ENCODE peak calls at places on chromosomes 1 and 21, in five cellular contexts. A is effector CD8-positive, alpha-beta T cell; I is cerebellar cortex; Y is EH; G is AG08396. L is an unnamed sample.

GRCh38 chr1:207034208-207034607 is 1.7 kb upstream of the C1orf116 start:
- DNase-seq in A (no peak), I (no peak), Y (no peak), G (no peak), L (no peak)

GRCh38 chr1:16215882-16216753 is 3.7 kb upstream of the ARHGEF19 start:
- DNase-seq in A (peak), I (peak), Y (peak), G (peak), L (peak)

GRCh38 chr1:235199441-235199840 is 38.4 kb upstream of the RBM34 start:
- DNase-seq in A (no peak), I (peak), Y (peak), G (peak), L (no peak)

GRCh38 chr1:246121533-246121932 is 385.5 kb downstream of the SMYD3 start:
- DNase-seq in A (no peak), I (no peak), Y (peak), G (no peak), L (no peak)

GRCh38 chr1:243420968-243421675 is 165.3 kb downstream of the SDCCAG8 start:
- DNase-seq in A (no peak), I (peak), Y (peak), G (no peak), L (no peak)

GRCh38 chr1:27098447-27099153 is 56.3 kb downstream of the SLC9A1 start:
- DNase-seq in A (no peak), I (no peak), Y (no peak), G (no peak), L (no peak)

GRCh38 chr21:31543191-31543590 is 116.3 kb upstream of the SOD1 start:
- DNase-seq in A (no peak), I (peak), Y (no peak), G (no peak), L (no peak)

GRCh38 chr1:66262233-66262632 is 271.7 kb upstream of the SGIP1 start:
- DNase-seq in A (no peak), I (no peak), Y (peak), G (peak), L (no peak)

GRCh38 chr1:89719502-89720306 is 86.8 kb downstream of the LRRC8C start:
- DNase-seq in A (no peak), I (peak), Y (peak), G (no peak), L (no peak)

GRCh38 chr21:34166468-34166867 is 93.1 kb downstream of the MRPS6 start:
- DNase-seq in A (no peak), I (no peak), Y (no peak), G (no peak), L (no peak)

GRCh38 chr1:29445330-29445729 is 209.0 kb downstream of the PTPRU start:
- DNase-seq in A (no peak), I (no peak), Y (no peak), G (no peak), L (no peak)

GRCh38 chr1:64295136-64295535 is 91.7 kb downstream of the UBE2U start:
- DNase-seq in A (no peak), I (no peak), Y (no peak), G (no peak), L (no peak)

GRCh38 chr21:38255718-38256117 is 1.1 kb upstream of the KCNJ15 start:
- DNase-seq in A (no peak), I (no peak), Y (no peak), G (no peak), L (no peak)

GRCh38 chr1:167221126-167221803 is 579 bp downstream of the POU2F1 start:
- DNase-seq in A (peak), I (no peak), Y (peak), G (peak), L (no peak)

GRCh38 chr1:155741908-155742307 is 53.0 kb downstream of the DAP3 start:
- DNase-seq in A (no peak), I (no peak), Y (no peak), G (no peak), L (no peak)

GRCh38 chr21:42733037-42733632 is 79.7 kb downstream of the PDE9A start:
- DNase-seq in A (no peak), I (no peak), Y (no peak), G (no peak), L (no peak)

GRCh38 chr1:95018602-95019369 is 54.0 kb downstream of the ALG14 start:
- DNase-seq in A (no peak), I (no peak), Y (peak), G (no peak), L (no peak)

GRCh38 chr1:221517961-221518360 is 223.9 kb downstream of the DUSP10 start:
- DNase-seq in A (no peak), I (no peak), Y (peak), G (no peak), L (no peak)

GRCh38 chr1:232305020-232305419 is 324.9 kb downstream of the SIPA1L2 start:
- DNase-seq in A (no peak), I (no peak), Y (no peak), G (no peak), L (no peak)

GRCh38 chr1:237084399-237085077 is 42.6 kb downstream of the RYR2 start:
- DNase-seq in A (no peak), I (peak), Y (no peak), G (no peak), L (no peak)

GRCh38 chr1:1359316-1359667 is 937 bp upstream of the MXRA8 start:
- DNase-seq in A (no peak), I (no peak), Y (peak), G (peak), L (no peak)

GRCh38 chr1:93435443-93435842 is 12.5 kb upstream of the FNBP1L start:
- DNase-seq in A (no peak), I (no peak), Y (no peak), G (no peak), L (no peak)

GRCh38 chr1:39721664-39722063 is 17.0 kb upstream of the PPIE start:
- DNase-seq in A (no peak), I (no peak), Y (no peak), G (no peak), L (no peak)

GRCh38 chr1:62263006-62263812 is 56.0 kb downstream of the KANK4 start:
- DNase-seq in A (no peak), I (no peak), Y (no peak), G (no peak), L (no peak)

GRCh38 chr1:239308701-239309333 is 77.6 kb upstream of the CHRM3 start:
- DNase-seq in A (no peak), I (peak), Y (no peak), G (no peak), L (no peak)

GRCh38 chr1:153539395-153540093 is 1.2 kb downstream of the S100A5 start:
- DNase-seq in A (no peak), I (no peak), Y (no peak), G (no peak), L (no peak)

GRCh38 chr1:197481101-197481500 is 213.0 kb downstream of the CRB1 start:
- DNase-seq in A (no peak), I (no peak), Y (peak), G (no peak), L (no peak)

GRCh38 chr1:3668585-3669300 is 16.4 kb downstream of the TP73 start:
- DNase-seq in A (no peak), I (peak), Y (peak), G (no peak), L (no peak)

GRCh38 chr1:221435510-221435909 is 306.4 kb downstream of the DUSP10 start:
- DNase-seq in A (no peak), I (peak), Y (peak), G (no peak), L (peak)

GRCh38 chr21:41548781-41549180 is 40.8 kb upstream of the TMPRSS2 start:
- DNase-seq in A (no peak), I (no peak), Y (no peak), G (no peak), L (no peak)

GRCh38 chr1:121519042-121519755 is 334.4 kb downstream of the SRGAP2C start:
- DNase-seq in A (peak), I (peak), Y (peak), G (peak), L (peak)

GRCh38 chr21:27476696-27477095 is 509.8 kb upstream of the ADAMTS5 start:
- DNase-seq in A (no peak), I (no peak), Y (peak), G (peak), L (no peak)

GRCh38 chr21:46146856-46147255 is 8.5 kb downstream of the FTCD start:
- DNase-seq in A (no peak), I (no peak), Y (no peak), G (no peak), L (no peak)

GRCh38 chr1:229114315-229114714 is 156.6 kb upstream of the RAB4A start:
- DNase-seq in A (no peak), I (no peak), Y (peak), G (no peak), L (no peak)

GRCh38 chr1:99645699-99646531 is at the start of gene PALMD:
- DNase-seq in A (no peak), I (peak), Y (peak), G (peak), L (no peak)

GRCh38 chr1:38693759-38694158 is 165.8 kb downstream of the RRAGC start:
- DNase-seq in A (no peak), I (no peak), Y (no peak), G (no peak), L (no peak)

GRCh38 chr1:61053281-61053711 is 29.1 kb upstream of the NFIA start:
- DNase-seq in A (no peak), I (peak), Y (no peak), G (no peak), L (no peak)

GRCh38 chr1:165753934-165754333 is 14.7 kb downstream of the TMCO1 start:
- DNase-seq in A (no peak), I (no peak), Y (no peak), G (no peak), L (no peak)

L was measured in stimulated activated naive CD4-positive, alpha-beta T cell.